ENCODE peak calls at places on chromosomes 1 and 21, in nine cellular contexts. One of them, this sample, is unnamed.

GRCh38 chr1:214404571-214405213 is 123.7 kb downstream of the SMYD2 start:
- DNase-seq in COR-L47: no peak
- DNase-seq in MCF 10A: peak
- DNase-seq in omental fat pad: no peak
- DNase-seq in tibial nerve: no peak
- DNase-seq in heart right ventricle: no peak
- DNase-seq in NCI-H1092: no peak
- DNase-seq in activated effector memory CD4-positive, alpha-beta T cell treated with Interleukin-2 at 50 U/mL for 16 hours: no peak
- DNase-seq in amniotic stem cell: no peak
- DNase-seq in this sample: no peak

GRCh38 chr1:205568135-205568468 is 63.6 kb downstream of the CDK18 start:
- DNase-seq in COR-L47: no peak
- DNase-seq in MCF 10A: no peak
- DNase-seq in omental fat pad: no peak
- DNase-seq in tibial nerve: no peak
- DNase-seq in heart right ventricle: no peak
- DNase-seq in NCI-H1092: no peak
- DNase-seq in activated effector memory CD4-positive, alpha-beta T cell treated with Interleukin-2 at 50 U/mL for 16 hours: no peak
- DNase-seq in amniotic stem cell: no peak
- DNase-seq in this sample: no peak

GRCh38 chr21:37153193-37153934 is 80.3 kb downstream of the TTC3 start:
- DNase-seq in COR-L47: no peak
- DNase-seq in MCF 10A: peak
- DNase-seq in omental fat pad: no peak
- DNase-seq in tibial nerve: no peak
- DNase-seq in heart right ventricle: no peak
- DNase-seq in NCI-H1092: no peak
- DNase-seq in activated effector memory CD4-positive, alpha-beta T cell treated with Interleukin-2 at 50 U/mL for 16 hours: no peak
- DNase-seq in amniotic stem cell: no peak
- DNase-seq in this sample: no peak

GRCh38 chr1:65725064-65725463 is 67.6 kb upstream of the PDE4B start:
- DNase-seq in COR-L47: no peak
- DNase-seq in MCF 10A: no peak
- DNase-seq in omental fat pad: no peak
- DNase-seq in tibial nerve: no peak
- DNase-seq in heart right ventricle: no peak
- DNase-seq in NCI-H1092: no peak
- DNase-seq in activated effector memory CD4-positive, alpha-beta T cell treated with Interleukin-2 at 50 U/mL for 16 hours: no peak
- DNase-seq in amniotic stem cell: no peak
- DNase-seq in this sample: no peak

GRCh38 chr1:212161231-212161781 is 123.9 kb upstream of the PPP2R5A start:
- DNase-seq in COR-L47: no peak
- DNase-seq in MCF 10A: peak
- DNase-seq in omental fat pad: no peak
- DNase-seq in tibial nerve: no peak
- DNase-seq in heart right ventricle: no peak
- DNase-seq in NCI-H1092: no peak
- DNase-seq in activated effector memory CD4-positive, alpha-beta T cell treated with Interleukin-2 at 50 U/mL for 16 hours: no peak
- DNase-seq in amniotic stem cell: no peak
- DNase-seq in this sample: no peak

GRCh38 chr21:33824156-33824941 is 91.3 kb downstream of the ATP5PO start:
- DNase-seq in COR-L47: no peak
- DNase-seq in MCF 10A: no peak
- DNase-seq in omental fat pad: no peak
- DNase-seq in tibial nerve: no peak
- DNase-seq in heart right ventricle: no peak
- DNase-seq in NCI-H1092: no peak
- DNase-seq in activated effector memory CD4-positive, alpha-beta T cell treated with Interleukin-2 at 50 U/mL for 16 hours: no peak
- DNase-seq in amniotic stem cell: no peak
- DNase-seq in this sample: no peak

GRCh38 chr1:169809370-169810095 is 14.8 kb upstream of the METTL18 start:
- DNase-seq in COR-L47: peak
- DNase-seq in MCF 10A: peak
- DNase-seq in omental fat pad: no peak
- DNase-seq in tibial nerve: peak
- DNase-seq in heart right ventricle: peak
- DNase-seq in NCI-H1092: no peak
- DNase-seq in activated effector memory CD4-positive, alpha-beta T cell treated with Interleukin-2 at 50 U/mL for 16 hours: no peak
- DNase-seq in amniotic stem cell: peak
- DNase-seq in this sample: no peak

GRCh38 chr1:209717818-209718217 is 13.2 kb downstream of the HSD11B1 start:
- DNase-seq in COR-L47: no peak
- DNase-seq in MCF 10A: no peak
- DNase-seq in omental fat pad: no peak
- DNase-seq in tibial nerve: no peak
- DNase-seq in heart right ventricle: no peak
- DNase-seq in NCI-H1092: no peak
- DNase-seq in activated effector memory CD4-positive, alpha-beta T cell treated with Interleukin-2 at 50 U/mL for 16 hours: no peak
- DNase-seq in amniotic stem cell: no peak
- DNase-seq in this sample: no peak

GRCh38 chr1:244896550-244896949 is 32.2 kb upstream of the HNRNPU start:
- DNase-seq in COR-L47: no peak
- DNase-seq in MCF 10A: peak
- DNase-seq in omental fat pad: no peak
- DNase-seq in tibial nerve: no peak
- DNase-seq in heart right ventricle: no peak
- DNase-seq in NCI-H1092: no peak
- DNase-seq in activated effector memory CD4-positive, alpha-beta T cell treated with Interleukin-2 at 50 U/mL for 16 hours: no peak
- DNase-seq in amniotic stem cell: peak
- DNase-seq in this sample: no peak

GRCh38 chr1:88612783-88613182 is 71.3 kb upstream of the PKN2 start:
- DNase-seq in COR-L47: no peak
- DNase-seq in MCF 10A: peak
- DNase-seq in omental fat pad: no peak
- DNase-seq in tibial nerve: no peak
- DNase-seq in heart right ventricle: no peak
- DNase-seq in NCI-H1092: no peak
- DNase-seq in activated effector memory CD4-positive, alpha-beta T cell treated with Interleukin-2 at 50 U/mL for 16 hours: no peak
- DNase-seq in amniotic stem cell: no peak
- DNase-seq in this sample: peak

GRCh38 chr1:15382601-15383518 is 26.8 kb upstream of the EFHD2 start:
- DNase-seq in COR-L47: no peak
- DNase-seq in MCF 10A: no peak
- DNase-seq in omental fat pad: no peak
- DNase-seq in tibial nerve: no peak
- DNase-seq in heart right ventricle: no peak
- DNase-seq in NCI-H1092: no peak
- DNase-seq in activated effector memory CD4-positive, alpha-beta T cell treated with Interleukin-2 at 50 U/mL for 16 hours: no peak
- DNase-seq in amniotic stem cell: no peak
- DNase-seq in this sample: no peak

GRCh38 chr1:6245086-6245868 is 1.3 kb downstream of the HES3 start:
- DNase-seq in COR-L47: peak
- DNase-seq in MCF 10A: peak
- DNase-seq in omental fat pad: peak
- DNase-seq in tibial nerve: peak
- DNase-seq in heart right ventricle: peak
- DNase-seq in NCI-H1092: peak
- DNase-seq in activated effector memory CD4-positive, alpha-beta T cell treated with Interleukin-2 at 50 U/mL for 16 hours: peak
- DNase-seq in amniotic stem cell: peak
- DNase-seq in this sample: peak

GRCh38 chr1:35031103-35031452 is 667 bp downstream of the ZMYM6 start:
- DNase-seq in COR-L47: no peak
- DNase-seq in MCF 10A: peak
- DNase-seq in omental fat pad: no peak
- DNase-seq in tibial nerve: no peak
- DNase-seq in heart right ventricle: peak
- DNase-seq in NCI-H1092: no peak
- DNase-seq in activated effector memory CD4-positive, alpha-beta T cell treated with Interleukin-2 at 50 U/mL for 16 hours: peak
- DNase-seq in amniotic stem cell: no peak
- DNase-seq in this sample: no peak

GRCh38 chr1:16204634-16205332 is 7.7 kb downstream of the ARHGEF19 start:
- DNase-seq in COR-L47: peak
- DNase-seq in MCF 10A: peak
- DNase-seq in omental fat pad: no peak
- DNase-seq in tibial nerve: no peak
- DNase-seq in heart right ventricle: no peak
- DNase-seq in NCI-H1092: peak
- DNase-seq in activated effector memory CD4-positive, alpha-beta T cell treated with Interleukin-2 at 50 U/mL for 16 hours: peak
- DNase-seq in amniotic stem cell: no peak
- DNase-seq in this sample: no peak

This sample was measured in SHP77 treated with DMSO at 0.1 percent for 48 hours.